ENCODE peak calls at places on chromosomes 3 and 15, in five cellular contexts. R, W, N, A and K are unnamed samples.
A peak's percentile ranks its signal among the peaks of the same experiment; 100 is the strongest.

GRCh38 chr3:106399208-106399607 is 530.4 kb upstream of the CBLB start:
- DNase-seq in R (no peak), W (no peak), N (no peak), A (no peak), K (no peak)

GRCh38 chr15:87326274-87326673 is 930.3 kb downstream of the NTRK3 start:
- DNase-seq in R (no peak), W (no peak), N (no peak), A (no peak), K (no peak)

GRCh38 chr3:69723389-69723788 is 15.9 kb upstream of the MITF start:
- DNase-seq in R (no peak), W (no peak), N (no peak), A (no peak), K (no peak)

GRCh38 chr15:61228025-61228901 is 839 bp downstream of the RORA start:
- DNase-seq in R (no peak), W (no peak), N (no peak), A (no peak), K (no peak)

GRCh38 chr3:115537669-115538068 is 85.6 kb upstream of the GAP43 start:
- DNase-seq in R (no peak), W (no peak), N (no peak), A (no peak), K (no peak)

GRCh38 chr3:61914277-61914676 is 352.9 kb downstream of the PTPRG start:
- DNase-seq in R (no peak), W (no peak), N (no peak), A (no peak), K (no peak)

GRCh38 chr15:101612676-101613075 is 39.5 kb downstream of the TM2D3 start:
- DNase-seq in R (peak; percentile 69), W (no peak), N (no peak), A (no peak), K (peak; percentile 57)

GRCh38 chr3:66797916-66798560 is 200.1 kb upstream of the KBTBD8 start:
- DNase-seq in R (no peak), W (no peak), N (peak; percentile 13), A (no peak), K (no peak)

GRCh38 chr3:177554900-177555759 is 357.8 kb upstream of the TBL1XR1 start:
- DNase-seq in R (no peak), W (no peak), N (no peak), A (no peak), K (no peak)

GRCh38 chr3:104273046-104273649 is 1093.6 kb upstream of the ALCAM start:
- DNase-seq in R (no peak), W (no peak), N (no peak), A (no peak), K (no peak)

DNA sequence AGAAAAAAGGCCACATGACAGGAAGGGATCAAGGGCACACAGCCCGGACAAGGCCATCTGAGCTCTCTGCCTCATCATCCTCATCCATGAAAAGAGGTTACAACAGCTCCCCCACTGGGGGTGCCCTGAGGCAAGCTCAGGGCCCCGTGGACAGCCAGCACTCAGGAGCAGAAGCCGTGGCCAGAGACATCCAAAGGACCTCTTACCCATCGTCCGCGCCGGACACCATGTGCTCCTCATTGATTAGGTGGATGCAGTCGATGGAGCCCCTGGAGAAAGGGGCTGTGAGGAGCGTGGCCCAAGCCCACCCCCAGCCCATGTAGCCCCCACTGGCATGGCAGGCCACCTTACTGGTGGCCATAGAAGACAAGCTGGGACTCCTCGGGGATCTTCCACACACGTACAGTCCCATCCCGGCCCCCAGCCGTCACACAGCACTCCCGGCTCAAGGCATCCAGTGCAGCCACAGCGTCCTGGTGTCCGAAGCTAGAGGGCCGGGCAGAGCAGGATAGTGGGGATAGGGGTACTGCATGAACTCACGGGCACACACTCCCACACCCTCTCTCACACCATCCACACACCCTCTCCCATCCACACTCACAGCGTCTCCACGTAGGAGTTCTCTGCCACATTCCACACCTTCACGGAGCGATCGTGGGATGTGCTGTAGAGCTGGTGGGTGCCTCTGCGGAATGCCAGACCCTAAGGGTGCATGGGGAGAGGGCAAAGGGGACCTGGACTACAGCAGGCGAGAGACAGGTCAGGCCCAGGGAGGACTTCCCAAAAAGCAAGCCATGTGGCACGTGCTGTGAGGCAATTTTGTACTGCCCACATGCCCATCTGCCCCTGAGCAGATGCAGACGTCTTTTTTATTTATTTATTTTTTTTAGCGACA is 6.5 kb downstream of the RRP9 start:
- DNase-seq in R (peak; percentile 52), W (no peak), N (no peak), A (peak; percentile 77), K (no peak)
- H3K36me3 ChIP-seq in R (peaks cover 12% of the 10 kb centered on the region), W (peaks cover 28% of the 10 kb centered on the region), N (peaks cover 24% of the 10 kb centered on the region), A (peaks cover 69% of the 10 kb centered on the region), K (peaks cover 82% of the 10 kb centered on the region)

GRCh38 chr3:15632212-15632580 is 30.7 kb downstream of the BTD start:
- DNase-seq in R (no peak), W (no peak), N (no peak), A (no peak), K (no peak)

GRCh38 chr3:15629860-15630597 is 28.5 kb downstream of the BTD start:
- DNase-seq in R (no peak), W (peak; percentile 40), N (peak; percentile 70), A (no peak), K (no peak)

GRCh38 chr3:15633159-15633558 is 31.6 kb downstream of the BTD start:
- DNase-seq in R (no peak), W (no peak), N (no peak), A (no peak), K (no peak)

GRCh38 chr3:15630646-15631350 is 29.3 kb downstream of the BTD start:
- DNase-seq in R (no peak), W (no peak), N (no peak), A (no peak), K (no peak)

GRCh38 chr3:15631426-15632211 is 30.1 kb downstream of the BTD start:
- DNase-seq in R (no peak), W (no peak), N (no peak), A (no peak), K (no peak)
- H3K4me1 ChIP-seq in R (no peaks in the 10 kb centered on the region), W (peaks cover 10% of the 10 kb centered on the region), N (peaks cover 32% of the 10 kb centered on the region), A (peaks cover 40% of the 10 kb centered on the region), K (peaks cover 14% of the 10 kb centered on the region)

DNA sequence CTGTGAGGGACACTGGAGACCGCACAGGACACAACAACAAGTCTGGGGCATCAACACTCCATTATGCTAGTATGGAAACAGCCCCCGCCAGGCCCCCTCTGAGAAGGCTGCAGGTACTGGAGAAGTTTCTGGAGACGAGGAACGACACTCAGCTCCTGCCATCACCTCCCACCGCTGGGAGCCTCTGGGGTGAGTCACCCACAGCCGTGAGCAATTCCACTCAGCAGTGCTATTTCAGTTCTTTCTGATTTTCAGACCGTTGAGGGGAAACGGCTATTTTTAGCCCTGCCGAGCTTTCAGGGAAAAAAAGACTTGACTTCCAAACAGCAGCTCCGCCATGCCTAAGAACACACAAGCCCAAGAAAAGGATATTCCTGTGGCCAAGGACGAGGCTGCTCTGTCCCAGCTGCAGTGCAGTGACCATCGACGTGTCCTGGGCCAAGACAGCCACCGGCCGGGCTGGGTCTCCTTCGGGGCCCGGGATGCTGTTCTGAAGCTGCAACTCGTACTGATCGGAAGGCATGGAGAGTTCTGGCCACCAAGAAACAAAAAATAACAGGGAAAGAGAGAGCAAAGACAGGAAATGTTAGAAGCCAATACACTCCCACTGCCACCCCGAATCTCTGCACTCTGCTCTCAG is 40.8 kb downstream of the NUP210 start:
- DNase-seq in R (peak; percentile 87), W (no peak), N (no peak), A (no peak), K (no peak)
- H3K36me3 ChIP-seq in R (no peaks in the 10 kb centered on the region), W (peaks cover 79% of the 10 kb centered on the region), N (peaks cover 3% of the 10 kb centered on the region), A (no peaks in the 10 kb centered on the region), K (peaks cover 88% of the 10 kb centered on the region)

GRCh38 chr3:171317133-171317532 is 143.1 kb downstream of the TNIK start:
- DNase-seq in R (no peak), W (no peak), N (no peak), A (no peak), K (no peak)

GRCh38 chr3:171314341-171314740 is 145.9 kb downstream of the TNIK start:
- DNase-seq in R (no peak), W (no peak), N (no peak), A (no peak), K (no peak)

GRCh38 chr3:171313702-171314101 is 146.5 kb downstream of the TNIK start:
- DNase-seq in R (no peak), W (no peak), N (no peak), A (no peak), K (no peak)

GRCh38 chr3:171315919-171316318 is 144.3 kb downstream of the TNIK start:
- DNase-seq in R (no peak), W (no peak), N (no peak), A (no peak), K (no peak)

DNA sequence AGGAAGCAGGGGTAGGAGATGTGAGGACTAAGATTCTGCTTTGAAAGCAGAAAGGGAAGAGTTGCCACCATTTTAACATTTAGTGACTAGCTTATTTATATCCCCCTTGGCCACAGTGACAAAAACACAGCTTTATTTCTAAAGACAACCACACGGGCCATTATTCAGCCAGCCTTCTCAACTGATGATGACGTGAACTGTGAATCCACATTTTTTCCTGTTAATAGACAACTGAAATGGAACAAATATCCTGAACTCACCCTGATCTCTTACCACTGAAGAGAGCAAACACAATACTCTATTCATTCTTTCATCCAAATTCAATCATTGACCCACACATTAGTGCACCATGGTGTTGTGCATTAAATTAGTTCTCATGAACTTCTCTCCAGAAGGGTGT is 145.1 kb downstream of the TNIK start:
- DNase-seq in R (no peak), W (no peak), N (no peak), A (no peak), K (no peak)
- H3K4me1 ChIP-seq in R (no peaks in the 10 kb centered on the region), W (peaks cover 12% of the 10 kb centered on the region), N (no peaks in the 10 kb centered on the region), A (no peaks in the 10 kb centered on the region), K (no peaks in the 10 kb centered on the region)

GRCh38 chr3:126464494-126464893 is 11.2 kb downstream of the ZXDC start:
- DNase-seq in R (peak; percentile 33), W (no peak), N (no peak), A (no peak), K (no peak)
- H3K36me3 ChIP-seq in R (peaks cover 18% of the 10 kb centered on the region), W (peaks cover 79% of the 10 kb centered on the region), N (peaks cover 24% of the 10 kb centered on the region), A (peaks cover 100% of the 10 kb centered on the region), K (peaks cover 100% of the 10 kb centered on the region)

DNA sequence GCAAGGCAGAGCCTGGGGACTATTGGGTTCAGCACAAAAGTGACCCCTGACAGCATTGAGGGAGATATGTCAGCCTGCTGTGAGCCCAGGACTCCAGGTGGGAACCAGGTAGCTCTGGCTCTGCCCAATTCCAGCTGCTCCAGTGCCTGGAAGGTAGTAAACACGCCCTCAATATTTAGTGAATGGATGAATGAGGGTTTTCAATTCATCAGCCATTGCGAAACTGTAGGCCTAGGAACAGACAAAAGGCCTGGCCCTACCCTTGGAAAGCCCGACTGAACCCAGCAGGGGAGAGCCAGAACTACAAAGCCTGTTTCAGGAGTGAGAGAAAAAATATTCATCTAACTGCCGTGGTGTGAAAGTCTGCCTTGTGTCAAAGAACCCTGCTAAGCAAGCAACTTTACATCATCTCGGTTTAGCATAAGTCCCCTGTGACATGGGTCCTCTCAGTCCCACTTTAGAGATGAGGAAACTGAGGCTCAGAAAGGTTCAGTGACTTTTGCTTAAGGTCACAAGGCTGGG is 8.1 kb upstream of the CSK start:
- DNase-seq in R (no peak), W (no peak), N (no peak), A (no peak), K (peak; percentile 12)
- H3K4me1 ChIP-seq in R (no peaks in the 10 kb centered on the region), W (peaks cover 63% of the 10 kb centered on the region), N (peaks cover 6% of the 10 kb centered on the region), A (peaks cover 38% of the 10 kb centered on the region), K (peaks cover 9% of the 10 kb centered on the region)